ENCODE peak calls at places on chromosomes 4 and X, in nine cellular contexts. A is AG09319; P is cardiac muscle cell; H is LoVo; G is hepatic stellate cell; B is NCI-H2107; W is stimulated activated naive CD4-positive, alpha-beta T cell; S is BE2C; V is AG08395. Q is an unnamed sample.

GRCh38 chr4:161813389-161813788 is 350.4 kb downstream of the FSTL5 start:
- DNase-seq in A (no peak), H (no peak), S (no peak), P (no peak), V (no peak), G (no peak), W (no peak), B (no peak), Q (no peak)

GRCh38 chrX:14491689-14492088 is 37.6 kb upstream of the GLRA2 start:
- DNase-seq in S (no peak), H (no peak), P (no peak), A (no peak), G (no peak), V (no peak), W (no peak), B (no peak), Q (no peak)

GRCh38 chr4:81621490-81621889 is 149.8 kb upstream of the RASGEF1B start:
- DNase-seq in B (no peak), S (no peak), W (no peak), A (no peak), P (no peak), V (no peak), H (no peak), G (no peak), Q (no peak)

GRCh38 chr4:136651278-136651667 is 881.0 kb downstream of the PCDH18 start:
- DNase-seq in H (no peak), W (no peak), P (no peak), G (no peak), V (no peak), A (no peak), S (no peak), B (no peak), Q (no peak)

GRCh38 chr4:74311696-74312313 is 3.5 kb downstream of the EPGN start:
- DNase-seq in P (peak; percentile 82), G (peak; percentile 3), V (peak; percentile 40), S (peak; percentile 26), H (peak; percentile 72), W (peak; percentile 44), A (peak; percentile 29), B (no peak), Q (peak; percentile 27)

GRCh38 chr4:36277533-36277932 is 3.9 kb upstream of the DTHD1 start:
- DNase-seq in S (no peak), P (no peak), B (no peak), H (no peak), G (no peak), A (no peak), V (no peak), W (no peak), Q (no peak)

GRCh38 chrX:79181401-79181800 is 36.9 kb downstream of the GPR174 start:
- DNase-seq in S (no peak), P (no peak), B (no peak), V (no peak), H (no peak), A (no peak), W (no peak), G (no peak), Q (no peak)

GRCh38 chr4:150211016-150211415 is 132.8 kb downstream of the DCLK2 start:
- DNase-seq in G (no peak), W (no peak), H (no peak), A (no peak), S (no peak), V (no peak), P (no peak), B (no peak), Q (no peak)

GRCh38 chrX:12076046-12076445 is 62.2 kb upstream of the FRMPD4 start:
- DNase-seq in B (no peak), V (no peak), G (no peak), S (no peak), H (no peak), P (peak; percentile 51), W (no peak), A (no peak), Q (no peak)

GRCh38 chr4:150411527-150411926 is 170.4 kb upstream of the MAB21L2 start:
- DNase-seq in B (no peak), V (no peak), P (peak; percentile 21), G (no peak), W (no peak), H (no peak), A (no peak), S (peak; percentile 79), Q (no peak)

GRCh38 chr4:185597532-185598188 is 62.4 kb upstream of the PDLIM3 start:
- DNase-seq in P (peak; percentile 88), G (peak; percentile 56), B (peak; percentile 21), W (peak; percentile 63), H (peak; percentile 69), A (peak; percentile 41), V (peak; percentile 82), S (peak; percentile 74), Q (peak; percentile 69)

GRCh38 chr4:184721254-184721653 is 12.6 kb downstream of the CENPU start:
- DNase-seq in H (no peak), B (no peak), S (no peak), G (no peak), P (no peak), A (no peak), W (no peak), V (no peak), Q (no peak)

GRCh38 chrX:21926527-21927278 is 13.8 kb upstream of the SMS start:
- DNase-seq in P (peak; percentile 94), V (peak; percentile 88), A (peak; percentile 83), S (no peak), W (no peak), B (no peak), G (peak; percentile 72), H (peak; percentile 65), Q (peak; percentile 70)

GRCh38 chr4:169791064-169791463 is 33.3 kb upstream of the HPF1 start:
- DNase-seq in S (no peak), V (no peak), H (no peak), A (no peak), W (no peak), G (no peak), P (no peak), B (no peak), Q (no peak)

GRCh38 chrX:74382613-74383012 is 38.7 kb upstream of the SLC16A2 start:
- DNase-seq in S (peak; percentile 60), H (peak; percentile 24), V (peak; percentile 73), B (peak; percentile 5), W (peak; percentile 57), A (peak; percentile 39), G (peak; percentile 39), P (peak; percentile 73), Q (peak; percentile 52)

GRCh38 chrX:120238947-120239346 is 11.7 kb upstream of the ZBTB33 start:
- DNase-seq in W (no peak), S (no peak), P (no peak), H (no peak), V (no peak), A (no peak), G (no peak), B (no peak), Q (no peak)

GRCh38 chr4:187236491-187236890 is 512.8 kb upstream of the FAT1 start:
- DNase-seq in V (peak; percentile 72), S (no peak), P (peak; percentile 23), A (no peak), B (no peak), H (no peak), G (peak; percentile 23), W (no peak), Q (no peak)

GRCh38 chrX:101485212-101486064 is at the start of gene ARMCX4:
- DNase-seq in S (peak; percentile 88), G (peak; percentile 53), H (no peak), B (peak; percentile 48), A (peak; percentile 19), V (peak; percentile 49), W (peak; percentile 33), P (peak; percentile 66), Q (no peak)

Q was measured in Panc1.